ENCODE peak calls at places on chromosomes 4 and X, in eight cellular contexts. One of them, this sample, is unnamed.
A peak's percentile ranks its signal among the peaks of the same experiment; 100 is the strongest.

GRCh38 chr4:134018845-134019244 is 182.7 kb downstream of the PABPC4L start:
- DNase-seq in fibroblast of mammary gland: peak; percentile 6
- DNase-seq in esophagus muscularis mucosa: no peak
- DNase-seq in activated naive CD4-positive, alpha-beta T cell treated with Interleukin-2 at 50 U/mL for 16 hours: no peak
- DNase-seq in ovary: no peak
- DNase-seq in CD8-positive, alpha-beta T cell: no peak
- DNase-seq in T-helper 2 cell: no peak
- DNase-seq in ACHN: no peak
- DNase-seq in this sample: no peak

GRCh38 chr4:142815834-142816233 is 30.3 kb downstream of the INPP4B start:
- DNase-seq in fibroblast of mammary gland: peak; percentile 84
- DNase-seq in esophagus muscularis mucosa: no peak
- DNase-seq in activated naive CD4-positive, alpha-beta T cell treated with Interleukin-2 at 50 U/mL for 16 hours: peak; percentile 12
- DNase-seq in CD8-positive, alpha-beta T cell: no peak
- DNase-seq in T-helper 2 cell: no peak
- DNase-seq in ovary: no peak
- DNase-seq in ACHN: no peak
- DNase-seq in this sample: peak; percentile 2

GRCh38 chrX:103629295-103630170 is 758 bp downstream of the TCEAL1 start:
- DNase-seq in activated naive CD4-positive, alpha-beta T cell treated with Interleukin-2 at 50 U/mL for 16 hours: peak; percentile 19
- DNase-seq in fibroblast of mammary gland: peak; percentile 73
- DNase-seq in T-helper 2 cell: no peak
- DNase-seq in CD8-positive, alpha-beta T cell: no peak
- DNase-seq in esophagus muscularis mucosa: no peak
- DNase-seq in ovary: peak; percentile 77
- DNase-seq in ACHN: peak; percentile 65
- DNase-seq in this sample: peak; percentile 66

GRCh38 chr4:16212138-16212782 is 14.0 kb downstream of the TAPT1 start:
- DNase-seq in T-helper 2 cell: no peak
- DNase-seq in fibroblast of mammary gland: no peak
- DNase-seq in CD8-positive, alpha-beta T cell: no peak
- DNase-seq in esophagus muscularis mucosa: no peak
- DNase-seq in ovary: no peak
- DNase-seq in activated naive CD4-positive, alpha-beta T cell treated with Interleukin-2 at 50 U/mL for 16 hours: no peak
- DNase-seq in ACHN: no peak
- DNase-seq in this sample: no peak

GRCh38 chr4:6368096-6368495 is 98.4 kb downstream of the WFS1 start:
- DNase-seq in CD8-positive, alpha-beta T cell: no peak
- DNase-seq in ovary: no peak
- DNase-seq in esophagus muscularis mucosa: no peak
- DNase-seq in ACHN: no peak
- DNase-seq in T-helper 2 cell: no peak
- DNase-seq in activated naive CD4-positive, alpha-beta T cell treated with Interleukin-2 at 50 U/mL for 16 hours: no peak
- DNase-seq in fibroblast of mammary gland: no peak
- DNase-seq in this sample: no peak

GRCh38 chr4:152936446-152937279 is 540 bp downstream of the FHDC1 start:
- DNase-seq in activated naive CD4-positive, alpha-beta T cell treated with Interleukin-2 at 50 U/mL for 16 hours: peak; percentile 17
- DNase-seq in fibroblast of mammary gland: peak; percentile 21
- DNase-seq in ovary: no peak
- DNase-seq in ACHN: peak; percentile 5
- DNase-seq in esophagus muscularis mucosa: no peak
- DNase-seq in CD8-positive, alpha-beta T cell: no peak
- DNase-seq in T-helper 2 cell: no peak
- DNase-seq in this sample: peak; percentile 6

GRCh38 chr4:153222790-153223417 is 18.7 kb downstream of the TRIM2 start:
- DNase-seq in activated naive CD4-positive, alpha-beta T cell treated with Interleukin-2 at 50 U/mL for 16 hours: peak; percentile 37
- DNase-seq in T-helper 2 cell: peak; percentile 11
- DNase-seq in esophagus muscularis mucosa: no peak
- DNase-seq in ovary: peak; percentile 72
- DNase-seq in fibroblast of mammary gland: peak; percentile 31
- DNase-seq in CD8-positive, alpha-beta T cell: peak; percentile 5
- DNase-seq in ACHN: peak; percentile 38
- DNase-seq in this sample: peak; percentile 59

GRCh38 chrX:137212078-137212632 is 178.4 kb upstream of the GPR101 start:
- DNase-seq in ACHN: no peak
- DNase-seq in T-helper 2 cell: no peak
- DNase-seq in activated naive CD4-positive, alpha-beta T cell treated with Interleukin-2 at 50 U/mL for 16 hours: no peak
- DNase-seq in esophagus muscularis mucosa: no peak
- DNase-seq in fibroblast of mammary gland: no peak
- DNase-seq in CD8-positive, alpha-beta T cell: no peak
- DNase-seq in ovary: no peak
- DNase-seq in this sample: no peak

GRCh38 chr4:77349361-77349760 is 192.4 kb downstream of the CCNG2 start:
- DNase-seq in ACHN: no peak
- DNase-seq in T-helper 2 cell: no peak
- DNase-seq in ovary: no peak
- DNase-seq in fibroblast of mammary gland: no peak
- DNase-seq in activated naive CD4-positive, alpha-beta T cell treated with Interleukin-2 at 50 U/mL for 16 hours: no peak
- DNase-seq in CD8-positive, alpha-beta T cell: no peak
- DNase-seq in esophagus muscularis mucosa: no peak
- DNase-seq in this sample: no peak

This sample was measured in RKO.